ENCODE peak calls at places on chromosome 12, in four cellular contexts. V is GM23338, X is IMR-90, C is neural progenitor cell. O is an unnamed sample.

GRCh38 chr12:113077859-113078256 is 21.3 kb downstream of the DTX1 start:
- DNase-seq in V (peak; percentile 43), X (no peak), C (peak; percentile 31), O (no peak)

GRCh38 chr12:89087149-89087834 is 265.0 kb downstream of the DUSP6 start:
- DNase-seq in V (peak; percentile 35), X (no peak), C (no peak), O (no peak)

GRCh38 chr12:76999157-76999556 is 66.2 kb downstream of the E2F7 start:
- DNase-seq in V (no peak), X (no peak), C (no peak), O (no peak)

GRCh38 chr12:114916124-114916523 is 232.1 kb upstream of the TBX3 start:
- DNase-seq in V (no peak), X (peak; percentile 91), C (no peak), O (no peak)

GRCh38 chr12:20549115-20549719 is 145.9 kb upstream of the SLCO1C1 start:
- DNase-seq in V (peak; percentile 72), X (peak; percentile 56), C (peak; percentile 21), O (no peak)

GRCh38 chr12:118922405-118922804 is 58.9 kb upstream of the SRRM4 start:
- DNase-seq in V (peak; percentile 76), X (no peak), C (peak; percentile 70), O (peak; percentile 40)

GRCh38 chr12:115185529-115185928 is 501.6 kb upstream of the TBX3 start:
- DNase-seq in V (no peak), X (peak; percentile 26), C (no peak), O (no peak)

GRCh38 chr12:69161835-69162234 is 77.5 kb upstream of the CPSF6 start:
- DNase-seq in V (no peak), X (no peak), C (peak; percentile 16), O (peak; percentile 5)

GRCh38 chr12:27766587-27766986 is 13.4 kb upstream of the KLHL42 start:
- DNase-seq in V (no peak), X (no peak), C (no peak), O (no peak)

GRCh38 chr12:118148287-118148686 is 12.4 kb downstream of the PEBP1 start:
- DNase-seq in V (no peak), X (no peak), C (no peak), O (no peak)

GRCh38 chr12:120007272-120007671 is 18.2 kb downstream of the BICDL1 start:
- DNase-seq in V (no peak), X (no peak), C (peak; percentile 5), O (no peak)

GRCh38 chr12:82857911-82858533 is 171.3 kb downstream of the TMTC2 start:
- DNase-seq in V (peak; percentile 35), X (no peak), C (peak; percentile 9), O (no peak)

GRCh38 chr12:118190266-118190665 is 54.3 kb downstream of the PEBP1 start:
- DNase-seq in V (peak; percentile 10), X (peak; percentile 30), C (peak; percentile 7), O (no peak)

GRCh38 chr12:13000616-13000934 is 510 bp upstream of the HEBP1 start:
- DNase-seq in V (peak; percentile 64), X (no peak), C (peak; percentile 79), O (no peak)

GRCh38 chr12:13000935-13001724 is 1.1 kb upstream of the HEBP1 start:
- DNase-seq in V (peak; percentile 79), X (peak; percentile 32), C (peak; percentile 89), O (no peak)

GRCh38 chr12:12999276-12999958 is 648 bp downstream of the HEBP1 start:
- DNase-seq in V (peak; percentile 69), X (no peak), C (peak; percentile 64), O (no peak)

GRCh38 chr12:13001725-13002040 is 1.6 kb upstream of the HEBP1 start:
- DNase-seq in V (no peak), X (no peak), C (no peak), O (no peak)

GRCh38 chr12:12999959-13000615 is at the start of gene HEBP1:
- DNase-seq in V (peak; percentile 94), X (peak; percentile 84), C (peak; percentile 95), O (no peak)
- H2AFZ ChIP-seq in V (peak within 1 kb of the TSS; percentile 94), X (peak within 1 kb of the TSS; percentile 96), C (peak within 1 kb of the TSS; percentile 96), O (no peak within 1 kb of the TSS)

GRCh38 chr12:9740109-9740750 is 7.3 kb upstream of the CLECL1 start:
- DNase-seq in V (no peak), X (no peak), C (no peak), O (no peak)
- H3K4me3 ChIP-seq in V (peak overlapping the region; percentile 48), X (no peak overlapping the region), C (no peak overlapping the region), O (no peak overlapping the region)

GRCh38 chr12:110689002-110689600 is at the start of gene HVCN1:
- DNase-seq in V (peak; percentile 71), X (no peak), C (peak; percentile 82), O (peak; percentile 81)
- H2AFZ ChIP-seq in V (peak within 1 kb of the TSS; percentile 99), X (peak within 1 kb of the TSS; percentile 94), C (peak within 1 kb of the TSS; percentile 96), O (peak within 1 kb of the TSS; percentile 82)

GRCh38 chr12:46366771-46367170 is 5.8 kb downstream of the SLC38A2 start:
- DNase-seq in V (no peak), X (no peak), C (no peak), O (no peak)
- H3K4me3 ChIP-seq in V (no peak overlapping the region), X (peak overlapping the region; percentile 6), C (no peak overlapping the region), O (peak overlapping the region; percentile 71)

GRCh38 chr12:19239046-19239445 is 109.5 kb downstream of the PLEKHA5 start:
- DNase-seq in V (no peak), X (no peak), C (no peak), O (no peak)

GRCh38 chr12:19236656-19237055 is 107.1 kb downstream of the PLEKHA5 start:
- DNase-seq in V (no peak), X (peak; percentile 80), C (no peak), O (no peak)

GRCh38 chr12:19238520-19238919 is 109.0 kb downstream of the PLEKHA5 start:
- DNase-seq in V (no peak), X (no peak), C (no peak), O (no peak)

GRCh38 chr12:19243577-19243976 is 114.0 kb downstream of the PLEKHA5 start:
- DNase-seq in V (no peak), X (no peak), C (no peak), O (no peak)

DNA sequence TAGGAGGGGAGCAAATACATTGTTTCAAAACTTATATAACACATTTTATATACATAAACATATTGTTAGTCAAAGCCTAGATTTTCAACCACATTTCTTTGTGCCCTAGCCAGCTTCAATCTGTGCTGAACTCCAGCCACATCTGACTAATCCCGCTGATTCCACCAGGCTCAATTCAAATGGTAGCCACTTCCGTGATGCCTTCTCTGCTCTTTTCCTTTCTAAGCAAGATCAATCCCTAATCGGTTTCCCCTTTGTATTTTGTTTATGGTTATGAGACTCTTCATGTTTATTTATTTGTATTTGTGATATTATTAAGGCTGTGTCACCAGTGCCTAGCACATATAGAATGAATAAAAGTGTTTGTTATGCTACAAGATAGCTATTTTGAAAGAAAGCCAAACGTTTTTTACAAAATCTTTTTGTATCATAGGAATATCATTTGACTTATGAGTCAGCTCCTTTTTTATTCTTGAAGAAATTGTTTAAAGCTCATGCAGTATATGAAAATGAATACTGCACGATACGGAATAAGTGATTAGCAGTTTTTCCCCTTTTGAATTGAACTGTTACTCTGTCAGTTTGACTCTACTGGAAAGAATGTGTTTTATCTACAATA is 110.2 kb downstream of the PLEKHA5 start:
- DNase-seq in V (no peak), X (peak; percentile 86), C (peak; percentile 29), O (no peak)
- H2AFZ ChIP-seq in V (no peak overlapping the region), X (no peak overlapping the region), C (no peak overlapping the region), O (no peak overlapping the region)

GRCh38 chr12:106139422-106140141 is 828 bp upstream of the NUAK1 start:
- DNase-seq in V (peak; percentile 89), X (peak; percentile 66), C (peak; percentile 93), O (no peak)

GRCh38 chr12:106141003-106141402 is 2.2 kb upstream of the NUAK1 start:
- DNase-seq in V (no peak), X (no peak), C (no peak), O (no peak)

GRCh38 chr12:106142591-106143261 is 4.0 kb upstream of the NUAK1 start:
- DNase-seq in V (no peak), X (no peak), C (no peak), O (no peak)

GRCh38 chr12:106140223-106140986 is 1.7 kb upstream of the NUAK1 start:
- DNase-seq in V (no peak), X (no peak), C (peak; percentile 33), O (no peak)

DNA sequence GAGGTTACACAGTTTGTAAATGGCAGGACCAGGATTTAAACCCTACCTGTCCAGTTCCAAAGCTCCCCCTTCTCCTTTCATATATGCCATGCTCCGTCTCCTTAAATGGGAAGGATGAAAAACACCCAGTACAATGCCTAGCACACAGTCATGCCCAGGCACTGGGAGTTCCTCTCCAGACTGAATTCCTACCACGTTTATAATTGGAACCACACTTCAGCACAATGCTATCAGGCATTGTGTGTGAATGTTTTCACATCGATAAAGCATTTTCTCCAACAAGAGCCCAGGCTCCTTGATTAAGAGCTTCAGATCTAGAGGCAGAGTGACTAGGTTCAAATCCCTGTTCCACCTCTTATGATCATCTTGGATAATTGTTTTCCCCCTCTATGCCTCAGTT is 2.7 kb upstream of the NUAK1 start:
- DNase-seq in V (no peak), X (no peak), C (no peak), O (no peak)
- H3K4me3 ChIP-seq in V (peak overlapping the region; percentile 82), X (no peak overlapping the region), C (no peak overlapping the region), O (no peak overlapping the region)

GRCh38 chr12:132614861-132615578 is 3.6 kb upstream of the P2RX2 start:
- DNase-seq in V (peak; percentile 92), X (peak; percentile 78), C (peak; percentile 85), O (peak; percentile 80)
- H2AFZ ChIP-seq in V (no peak overlapping the region), X (peak overlapping the region; percentile 79), C (no peak overlapping the region), O (no peak overlapping the region)

O was measured in DND-41.